ENCODE peak calls at places on chromosome 21, in eight cellular contexts. D is body of pancreas; K is heart right ventricle; B is Panc1; J is upper lobe of right lung; C is naive thymus-derived CD4-positive, alpha-beta T cell; I is psoas muscle; X is fibroblast of lung. L is an unnamed sample.

GRCh38 chr21:35945089-35945671 is 115.1 kb downstream of the SETD4 start:
- DNase-seq in D (peak; percentile 80), K (no peak), B (no peak), J (no peak), C (no peak), I (no peak), X (no peak), L (no peak)

GRCh38 chr21:21547368-21547953 is 549.3 kb downstream of the NCAM2 start:
- DNase-seq in D (no peak), K (no peak), B (no peak), J (no peak), C (no peak), I (no peak), X (peak; percentile 7), L (no peak)

GRCh38 chr21:41228958-41229357 is 61.0 kb downstream of the BACE2 start:
- DNase-seq in D (no peak), K (no peak), B (no peak), J (no peak), C (no peak), I (no peak), X (no peak), L (no peak)

GRCh38 chr21:36749935-36750578 is 51.1 kb downstream of the SIM2 start:
- DNase-seq in D (no peak), K (peak; percentile 18), B (no peak), J (no peak), C (no peak), I (no peak), X (peak; percentile 63), L (no peak)

GRCh38 chr21:42003051-42003461 is 7.1 kb downstream of the ZBTB21 start:
- DNase-seq in D (no peak), K (no peak), B (no peak), J (peak; percentile 60), C (no peak), I (no peak), X (peak; percentile 73), L (no peak)

GRCh38 chr21:33441489-33442477 is 38.0 kb downstream of the TMEM50B start:
- DNase-seq in D (peak; percentile 13), K (peak; percentile 85), B (no peak), J (no peak), C (no peak), I (peak; percentile 67), X (peak; percentile 74), L (no peak)

GRCh38 chr21:25283720-25284119 is 323.6 kb downstream of the MRPL39 start:
- DNase-seq in D (no peak), K (no peak), B (no peak), J (no peak), C (no peak), I (no peak), X (peak; percentile 25), L (no peak)

GRCh38 chr21:25708467-25709065 is 26.1 kb downstream of the ATP5PF start:
- DNase-seq in D (peak; percentile 44), K (peak; percentile 43), B (peak; percentile 22), J (no peak), C (no peak), I (no peak), X (peak; percentile 31), L (peak; percentile 24)

GRCh38 chr21:37006243-37006520 is 320 bp upstream of the RIPPLY3 start:
- DNase-seq in D (no peak), K (no peak), B (no peak), J (no peak), C (no peak), I (no peak), X (no peak), L (no peak)

GRCh38 chr21:18987515-18988026 is 584.0 kb upstream of the TMPRSS15 start:
- DNase-seq in D (no peak), K (no peak), B (no peak), J (no peak), C (no peak), I (no peak), X (no peak), L (no peak)

GRCh38 chr21:17527240-17527639 is 14.4 kb downstream of the CXADR start:
- DNase-seq in D (no peak), K (no peak), B (no peak), J (no peak), C (no peak), I (no peak), X (peak; percentile 89), L (no peak)

GRCh38 chr21:38814126-38815059 is 8.7 kb downstream of the ETS2 start:
- DNase-seq in D (no peak), K (no peak), B (no peak), J (no peak), C (no peak), I (no peak), X (no peak), L (no peak)

GRCh38 chr21:45031231-45032191 is 42.9 kb upstream of the ADARB1 start:
- DNase-seq in D (no peak), K (no peak), B (no peak), J (no peak), C (no peak), I (peak; percentile 39), X (no peak), L (no peak)

GRCh38 chr21:45030637-45031218 is 43.7 kb upstream of the ADARB1 start:
- DNase-seq in D (no peak), K (peak; percentile 61), B (no peak), J (no peak), C (no peak), I (peak; percentile 54), X (no peak), L (no peak)

GRCh38 chr21:45029298-45029967 is 44.9 kb upstream of the ADARB1 start:
- DNase-seq in D (no peak), K (no peak), B (no peak), J (no peak), C (no peak), I (peak; percentile 81), X (no peak), L (no peak)

GRCh38 chr21:45032332-45032731 is 42.0 kb upstream of the ADARB1 start:
- DNase-seq in D (no peak), K (no peak), B (no peak), J (no peak), C (no peak), I (no peak), X (no peak), L (no peak)

DNA sequence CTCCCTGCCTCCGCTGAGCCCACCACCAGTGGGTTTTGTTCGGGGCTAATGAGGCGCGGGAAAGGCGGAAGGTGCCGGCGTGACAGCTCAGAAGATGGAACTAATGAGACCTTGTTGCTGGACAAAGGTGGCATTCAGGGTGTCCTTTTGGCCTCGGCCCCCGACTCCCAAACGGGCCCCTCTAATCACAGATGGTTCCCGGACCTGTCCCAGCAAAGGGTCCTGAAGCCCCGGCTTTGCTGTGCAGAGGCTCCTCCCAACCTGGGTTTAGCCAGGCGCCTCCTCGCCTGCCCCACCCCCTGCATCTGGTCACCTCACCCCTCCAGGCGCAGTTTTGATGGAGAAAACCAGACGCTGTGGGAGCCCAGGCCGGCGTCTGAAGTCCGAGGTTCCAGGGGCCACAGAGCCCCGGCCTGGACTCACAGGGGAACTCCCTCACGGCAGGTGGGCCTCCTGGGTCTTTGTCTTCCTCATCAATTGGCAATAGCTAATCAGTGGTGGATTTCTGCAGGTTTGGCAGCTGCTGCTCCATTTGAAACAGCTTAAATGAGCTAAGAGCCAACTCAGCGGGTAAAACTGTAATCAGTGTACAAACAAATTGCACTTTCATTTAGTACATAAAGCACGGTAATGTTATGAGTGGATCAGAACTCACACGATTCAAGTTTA is 44.3 kb upstream of the ADARB1 start:
- DNase-seq in D (no peak), K (no peak), B (no peak), J (no peak), C (no peak), I (peak; percentile 58), X (no peak), L (no peak)
- H3K4me1 ChIP-seq in D (peaks cover 28% of the 10 kb centered on the region), K (peaks cover 52% of the 10 kb centered on the region), B (no peaks in the 10 kb centered on the region), J (peaks cover 15% of the 10 kb centered on the region), C (no peaks in the 10 kb centered on the region), I (peaks cover 20% of the 10 kb centered on the region), X (peaks cover 15% of the 10 kb centered on the region), L (no peaks in the 10 kb centered on the region)

GRCh38 chr21:43354016-43354420 is 72.9 kb downstream of the SIK1 start:
- DNase-seq in D (no peak), K (no peak), B (no peak), J (no peak), C (no peak), I (no peak), X (no peak), L (no peak)
- H3K27ac ChIP-seq in D (no peak overlapping the region), K (peak overlapping the region; percentile 69), B (no peak overlapping the region), J (no peak overlapping the region), C (no peak overlapping the region), I (no peak overlapping the region), X (no peak overlapping the region), L (no peak overlapping the region)

DNA sequence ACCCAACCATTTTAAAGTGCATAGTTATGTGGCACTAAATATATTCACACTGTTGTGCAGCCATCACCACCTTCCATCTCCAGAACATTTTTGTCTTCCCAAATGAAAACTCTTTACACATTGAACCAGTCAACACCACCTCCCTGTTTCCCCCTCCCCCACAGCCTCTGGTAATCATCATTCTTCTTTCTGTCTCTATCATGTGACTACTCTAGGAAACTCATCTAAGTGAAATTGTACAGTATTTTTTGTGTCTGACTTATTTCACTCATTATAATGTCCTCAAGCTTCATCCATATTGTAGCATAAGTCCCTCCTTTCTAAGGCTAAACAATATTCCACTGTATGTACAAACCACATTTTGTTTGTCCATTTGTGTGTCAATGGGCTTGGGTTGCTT is 128.0 kb downstream of the RUNX1 start:
- DNase-seq in D (no peak), K (no peak), B (no peak), J (no peak), C (no peak), I (no peak), X (no peak), L (no peak)
- H3K36me3 ChIP-seq in D (no peaks in the 10 kb centered on the region), K (no peaks in the 10 kb centered on the region), B (no peaks in the 10 kb centered on the region), J (no peaks in the 10 kb centered on the region), C (no peaks in the 10 kb centered on the region), I (no peaks in the 10 kb centered on the region), X (no peaks in the 10 kb centered on the region), L (peaks cover under 1% of the 10 kb centered on the region)

GRCh38 chr21:26815197-26815596 is 30.0 kb downstream of the ADAMTS1 start:
- DNase-seq in D (no peak), K (no peak), B (no peak), J (no peak), C (no peak), I (no peak), X (no peak), L (no peak)

GRCh38 chr21:26813426-26813998 is 31.7 kb downstream of the ADAMTS1 start:
- DNase-seq in D (no peak), K (no peak), B (no peak), J (no peak), C (no peak), I (no peak), X (no peak), L (no peak)

GRCh38 chr21:26810266-26810665 is 34.9 kb downstream of the ADAMTS1 start:
- DNase-seq in D (no peak), K (no peak), B (no peak), J (no peak), C (no peak), I (no peak), X (no peak), L (no peak)

GRCh38 chr21:26811031-26811430 is 34.2 kb downstream of the ADAMTS1 start:
- DNase-seq in D (no peak), K (no peak), B (no peak), J (no peak), C (no peak), I (no peak), X (no peak), L (no peak)

DNA sequence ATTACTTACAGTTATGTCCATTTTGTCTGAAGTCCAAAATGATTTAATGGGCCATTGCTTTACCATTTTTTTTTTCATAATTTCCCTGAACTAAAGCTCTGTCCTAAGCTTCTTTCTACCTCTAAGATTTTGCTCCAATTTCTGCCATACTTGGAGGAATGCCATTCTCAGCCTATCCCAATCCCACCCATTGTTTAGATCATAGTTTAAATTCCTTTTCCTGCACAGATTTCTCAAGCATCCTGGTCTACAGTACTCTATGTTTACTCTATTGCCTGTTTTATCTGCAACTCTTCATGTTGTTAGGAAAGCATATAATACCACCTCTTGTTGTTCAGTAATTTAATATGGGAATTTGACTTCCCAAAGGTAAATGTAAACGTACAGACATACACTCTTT is 30.8 kb downstream of the ADAMTS1 start:
- DNase-seq in D (no peak), K (no peak), B (no peak), J (no peak), C (no peak), I (no peak), X (no peak), L (no peak)
- H3K4me1 ChIP-seq in D (no peaks in the 10 kb centered on the region), K (peaks cover 10% of the 10 kb centered on the region), B (no peaks in the 10 kb centered on the region), J (no peaks in the 10 kb centered on the region), C (no peaks in the 10 kb centered on the region), I (no peaks in the 10 kb centered on the region), X (peaks cover 3% of the 10 kb centered on the region), L (no peaks in the 10 kb centered on the region)

L was measured in CD8-positive, alpha-beta memory T cell.